ENCODE peak calls at places on chromosomes 11 and 22, in four cellular contexts. One of them, this sample, is unnamed.

GRCh38 chr22:37735054-37735453 is 38.2 kb downstream of the TRIOBP start:
- DNase-seq in epithelial cell of esophagus: no peak
- DNase-seq in brain microvascular endothelial cell: no peak
- DNase-seq in left ventricle myocardium inferior: peak; percentile 41
- DNase-seq in this sample: no peak

GRCh38 chr11:60528465-60528864 is 13.3 kb downstream of the MS4A13 start:
- DNase-seq in epithelial cell of esophagus: no peak
- DNase-seq in brain microvascular endothelial cell: no peak
- DNase-seq in left ventricle myocardium inferior: no peak
- DNase-seq in this sample: no peak

GRCh38 chr11:105297463-105297862 is 157.9 kb upstream of the CARD18 start:
- DNase-seq in epithelial cell of esophagus: peak; percentile 46
- DNase-seq in brain microvascular endothelial cell: no peak
- DNase-seq in left ventricle myocardium inferior: no peak
- DNase-seq in this sample: no peak

GRCh38 chr11:10294289-10294953 is 402 bp upstream of the SBF2 start:
- DNase-seq in epithelial cell of esophagus: peak; percentile 59
- DNase-seq in brain microvascular endothelial cell: peak; percentile 42
- DNase-seq in left ventricle myocardium inferior: peak; percentile 50
- DNase-seq in this sample: no peak

GRCh38 chr11:16897460-16898061 is 116.7 kb downstream of the PLEKHA7 start:
- DNase-seq in epithelial cell of esophagus: no peak
- DNase-seq in brain microvascular endothelial cell: no peak
- DNase-seq in left ventricle myocardium inferior: no peak
- DNase-seq in this sample: no peak

GRCh38 chr11:76588455-76589325 is 81.9 kb downstream of the LRRC32 start:
- DNase-seq in epithelial cell of esophagus: peak; percentile 12
- DNase-seq in brain microvascular endothelial cell: peak; percentile 59
- DNase-seq in left ventricle myocardium inferior: peak; percentile 74
- DNase-seq in this sample: no peak

GRCh38 chr11:36008576-36008975 is 64.7 kb downstream of the LDLRAD3 start:
- DNase-seq in epithelial cell of esophagus: peak; percentile 34
- DNase-seq in brain microvascular endothelial cell: no peak
- DNase-seq in left ventricle myocardium inferior: no peak
- DNase-seq in this sample: no peak

GRCh38 chr22:28346308-28346707 is 333.3 kb downstream of the TTC28 start:
- DNase-seq in epithelial cell of esophagus: no peak
- DNase-seq in brain microvascular endothelial cell: no peak
- DNase-seq in left ventricle myocardium inferior: no peak
- DNase-seq in this sample: no peak

GRCh38 chr11:114073506-114074381 is 14.2 kb downstream of the ZBTB16 start:
- DNase-seq in epithelial cell of esophagus: no peak
- DNase-seq in brain microvascular endothelial cell: no peak
- DNase-seq in left ventricle myocardium inferior: no peak
- DNase-seq in this sample: no peak

GRCh38 chr22:50506611-50507420 is 686 bp downstream of the LMF2 start:
- DNase-seq in epithelial cell of esophagus: no peak
- DNase-seq in brain microvascular endothelial cell: no peak
- DNase-seq in left ventricle myocardium inferior: no peak
- DNase-seq in this sample: no peak

GRCh38 chr22:39362271-39362670 is 12.5 kb downstream of the SYNGR1 start:
- DNase-seq in epithelial cell of esophagus: no peak
- DNase-seq in brain microvascular endothelial cell: no peak
- DNase-seq in left ventricle myocardium inferior: no peak
- DNase-seq in this sample: no peak

GRCh38 chr11:114026355-114026754 is 33.2 kb upstream of the ZBTB16 start:
- DNase-seq in epithelial cell of esophagus: no peak
- DNase-seq in brain microvascular endothelial cell: no peak
- DNase-seq in left ventricle myocardium inferior: no peak
- DNase-seq in this sample: no peak

GRCh38 chr11:31649567-31649966 is 140.0 kb downstream of the ELP4 start:
- DNase-seq in epithelial cell of esophagus: no peak
- DNase-seq in brain microvascular endothelial cell: no peak
- DNase-seq in left ventricle myocardium inferior: no peak
- DNase-seq in this sample: no peak

GRCh38 chr11:37322333-37323194 is 724.5 kb upstream of the RAG2 start:
- DNase-seq in epithelial cell of esophagus: no peak
- DNase-seq in brain microvascular endothelial cell: no peak
- DNase-seq in left ventricle myocardium inferior: no peak
- DNase-seq in this sample: no peak

GRCh38 chr22:38218661-38219331 is 17.0 kb downstream of the MAFF start:
- DNase-seq in epithelial cell of esophagus: peak; percentile 96
- DNase-seq in brain microvascular endothelial cell: peak; percentile 90
- DNase-seq in left ventricle myocardium inferior: peak; percentile 70
- DNase-seq in this sample: peak; percentile 86

GRCh38 chr22:46546466-46547178 is 9.2 kb upstream of the CELSR1 start:
- DNase-seq in epithelial cell of esophagus: no peak
- DNase-seq in brain microvascular endothelial cell: peak; percentile 24
- DNase-seq in left ventricle myocardium inferior: peak; percentile 88
- DNase-seq in this sample: no peak

GRCh38 chr22:21816787-21817496 is 50.5 kb downstream of the MAPK1 start:
- DNase-seq in epithelial cell of esophagus: peak; percentile 93
- DNase-seq in brain microvascular endothelial cell: peak; percentile 80
- DNase-seq in left ventricle myocardium inferior: no peak
- DNase-seq in this sample: peak; percentile 73

GRCh38 chr11:13889566-13890214 is 72.8 kb upstream of the SPON1 start:
- DNase-seq in epithelial cell of esophagus: no peak
- DNase-seq in brain microvascular endothelial cell: no peak
- DNase-seq in left ventricle myocardium inferior: no peak
- DNase-seq in this sample: no peak

GRCh38 chr11:32838505-32839274 is 9.0 kb downstream of the PRRG4 start:
- DNase-seq in epithelial cell of esophagus: peak; percentile 94
- DNase-seq in brain microvascular endothelial cell: no peak
- DNase-seq in left ventricle myocardium inferior: no peak
- DNase-seq in this sample: no peak

GRCh38 chr11:32184057-32185055 is 93.5 kb downstream of the RCN1 start:
- DNase-seq in epithelial cell of esophagus: no peak
- DNase-seq in brain microvascular endothelial cell: no peak
- DNase-seq in left ventricle myocardium inferior: no peak
- DNase-seq in this sample: no peak

GRCh38 chr22:29727248-29727551 is 7.4 kb downstream of the CABP7 start:
- DNase-seq in epithelial cell of esophagus: peak; percentile 30
- DNase-seq in brain microvascular endothelial cell: no peak
- DNase-seq in left ventricle myocardium inferior: peak; percentile 37
- DNase-seq in this sample: no peak

GRCh38 chr11:8006349-8006977 is 19.3 kb downstream of the EIF3F start:
- DNase-seq in epithelial cell of esophagus: peak; percentile 73
- DNase-seq in brain microvascular endothelial cell: peak; percentile 78
- DNase-seq in left ventricle myocardium inferior: peak; percentile 31
- DNase-seq in this sample: peak; percentile 21

GRCh38 chr22:46114518-46115387 is 35.6 kb upstream of the PPARA start:
- DNase-seq in epithelial cell of esophagus: no peak
- DNase-seq in brain microvascular endothelial cell: no peak
- DNase-seq in left ventricle myocardium inferior: no peak
- DNase-seq in this sample: no peak

GRCh38 chr22:36048911-36049677 is 20.5 kb upstream of the RBFOX2 start:
- DNase-seq in epithelial cell of esophagus: peak; percentile 79
- DNase-seq in brain microvascular endothelial cell: peak; percentile 52
- DNase-seq in left ventricle myocardium inferior: no peak
- DNase-seq in this sample: no peak

GRCh38 chr11:75893202-75893601 is 78.2 kb downstream of the UVRAG start:
- DNase-seq in epithelial cell of esophagus: no peak
- DNase-seq in brain microvascular endothelial cell: no peak
- DNase-seq in left ventricle myocardium inferior: no peak
- DNase-seq in this sample: no peak

GRCh38 chr11:110645253-110645652 is 67.0 kb downstream of the ARHGAP20 start:
- DNase-seq in epithelial cell of esophagus: no peak
- DNase-seq in brain microvascular endothelial cell: no peak
- DNase-seq in left ventricle myocardium inferior: no peak
- DNase-seq in this sample: no peak

GRCh38 chr22:45645526-45646414 is 25.9 kb upstream of the ATXN10 start:
- DNase-seq in epithelial cell of esophagus: peak; percentile 69
- DNase-seq in brain microvascular endothelial cell: peak; percentile 26
- DNase-seq in left ventricle myocardium inferior: peak; percentile 70
- DNase-seq in this sample: no peak

GRCh38 chr11:46537851-46538295 is 56.0 kb downstream of the AMBRA1 start:
- DNase-seq in epithelial cell of esophagus: peak; percentile 83
- DNase-seq in brain microvascular endothelial cell: peak; percentile 59
- DNase-seq in left ventricle myocardium inferior: peak; percentile 40
- DNase-seq in this sample: no peak

GRCh38 chr11:82494988-82495432 is 238.7 kb downstream of the FAM181B start:
- DNase-seq in epithelial cell of esophagus: peak; percentile 67
- DNase-seq in brain microvascular endothelial cell: no peak
- DNase-seq in left ventricle myocardium inferior: no peak
- DNase-seq in this sample: no peak

DNA sequence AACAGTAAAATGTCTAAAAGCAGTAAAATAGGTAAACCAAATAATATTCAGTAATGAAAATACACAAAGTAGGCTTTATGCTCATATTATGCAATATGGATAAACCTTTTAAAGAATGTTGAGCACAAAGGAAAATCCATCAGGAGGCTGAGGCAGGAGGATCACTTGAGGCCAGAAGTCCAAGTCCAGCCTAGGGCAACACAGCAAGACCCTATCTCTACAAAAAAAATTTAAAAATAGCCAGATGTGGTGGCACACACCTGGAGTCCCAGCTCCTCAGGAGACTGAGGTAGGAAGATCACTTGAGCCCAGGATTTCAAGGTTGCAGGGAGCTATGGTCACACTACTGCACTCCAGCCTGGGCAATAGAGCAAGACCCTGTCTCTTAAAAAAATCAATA is 17.7 kb upstream of the LMO2 start:
- DNase-seq in epithelial cell of esophagus: no peak
- DNase-seq in brain microvascular endothelial cell: no peak
- DNase-seq in left ventricle myocardium inferior: no peak
- DNase-seq in this sample: no peak
- H3K4me3 ChIP-seq in epithelial cell of esophagus: no peak overlapping the region
- H3K4me3 ChIP-seq in brain microvascular endothelial cell: no peak overlapping the region
- H3K4me3 ChIP-seq in left ventricle myocardium inferior: no peak overlapping the region
- H3K4me3 ChIP-seq in this sample: no peak overlapping the region

GRCh38 chr11:118924591-118925585 is 838 bp downstream of the BCL9L start:
- DNase-seq in epithelial cell of esophagus: peak; percentile 38
- DNase-seq in brain microvascular endothelial cell: no peak
- DNase-seq in left ventricle myocardium inferior: peak; percentile 62
- DNase-seq in this sample: no peak

GRCh38 chr11:118921121-118921928 is 4.4 kb downstream of the BCL9L start:
- DNase-seq in epithelial cell of esophagus: peak; percentile 92
- DNase-seq in brain microvascular endothelial cell: peak; percentile 77
- DNase-seq in left ventricle myocardium inferior: peak; percentile 68
- DNase-seq in this sample: no peak

GRCh38 chr11:118922745-118923627 is 2.7 kb downstream of the BCL9L start:
- DNase-seq in epithelial cell of esophagus: peak; percentile 22
- DNase-seq in brain microvascular endothelial cell: no peak
- DNase-seq in left ventricle myocardium inferior: no peak
- DNase-seq in this sample: no peak

GRCh38 chr11:118921929-118922744 is 3.6 kb downstream of the BCL9L start:
- DNase-seq in epithelial cell of esophagus: peak; percentile 79
- DNase-seq in brain microvascular endothelial cell: no peak
- DNase-seq in left ventricle myocardium inferior: peak; percentile 87
- DNase-seq in this sample: no peak

GRCh38 chr11:118923721-118924587 is 1.8 kb downstream of the BCL9L start:
- DNase-seq in epithelial cell of esophagus: peak; percentile 39
- DNase-seq in brain microvascular endothelial cell: no peak
- DNase-seq in left ventricle myocardium inferior: no peak
- DNase-seq in this sample: no peak
- H3K4me3 ChIP-seq in epithelial cell of esophagus: peak overlapping the region; percentile 93
- H3K4me3 ChIP-seq in brain microvascular endothelial cell: peak overlapping the region; percentile 96
- H3K4me3 ChIP-seq in left ventricle myocardium inferior: peak overlapping the region; percentile 99
- H3K4me3 ChIP-seq in this sample: peak overlapping the region; percentile 100

GRCh38 chr11:108467091-108467823 is at the start of gene C11orf65:
- DNase-seq in epithelial cell of esophagus: peak; percentile 98
- DNase-seq in brain microvascular endothelial cell: peak; percentile 96
- DNase-seq in left ventricle myocardium inferior: peak; percentile 95
- DNase-seq in this sample: peak; percentile 75
- H3K4me3 ChIP-seq in epithelial cell of esophagus: peak within 1 kb of the TSS; percentile 74
- H3K4me3 ChIP-seq in brain microvascular endothelial cell: peak within 1 kb of the TSS; percentile 83
- H3K4me3 ChIP-seq in left ventricle myocardium inferior: peak within 1 kb of the TSS; percentile 81
- H3K4me3 ChIP-seq in this sample: peak within 1 kb of the TSS; percentile 82

GRCh38 chr22:44312766-44313165 is at the start of gene SHISAL1:
- DNase-seq in epithelial cell of esophagus: peak; percentile 51
- DNase-seq in brain microvascular endothelial cell: peak; percentile 62
- DNase-seq in left ventricle myocardium inferior: no peak
- DNase-seq in this sample: no peak
- H3K4me3 ChIP-seq in epithelial cell of esophagus: no peak within 1 kb of the TSS
- H3K4me3 ChIP-seq in brain microvascular endothelial cell: no peak within 1 kb of the TSS
- H3K4me3 ChIP-seq in left ventricle myocardium inferior: no peak within 1 kb of the TSS
- H3K4me3 ChIP-seq in this sample: no peak within 1 kb of the TSS

DNA sequence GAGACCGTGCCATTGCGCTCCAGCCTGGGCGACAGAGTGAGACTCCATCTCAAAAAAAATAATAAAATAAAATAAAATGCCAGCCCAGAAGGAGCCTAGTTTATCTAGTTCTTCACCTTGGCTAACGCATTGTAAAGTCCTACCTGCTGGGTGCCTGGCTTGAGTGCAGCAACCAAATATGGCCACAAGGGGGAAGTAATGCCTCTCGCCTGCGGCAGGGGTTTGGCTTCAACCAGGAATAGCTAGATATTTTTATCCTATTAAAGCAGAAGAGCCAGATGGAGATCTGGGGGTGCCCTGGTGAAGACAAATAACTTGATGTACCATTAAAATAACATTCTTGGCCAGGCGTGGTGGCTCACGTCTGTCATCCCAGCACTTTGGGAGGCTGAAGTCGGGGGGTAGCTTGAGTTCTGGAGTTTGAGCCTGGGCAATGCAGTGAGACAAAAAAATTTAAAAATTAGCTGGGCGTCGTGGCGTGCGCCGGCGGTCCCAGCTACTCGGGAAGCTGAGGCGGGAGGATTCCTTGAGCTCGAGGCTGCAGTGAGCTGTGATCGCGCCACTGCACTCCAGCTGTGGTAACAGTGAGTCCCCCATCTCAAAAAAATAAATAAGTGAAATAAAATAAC is 20.6 kb upstream of the PLEKHB1 start:
- DNase-seq in epithelial cell of esophagus: peak; percentile 79
- DNase-seq in brain microvascular endothelial cell: peak; percentile 59
- DNase-seq in left ventricle myocardium inferior: peak; percentile 61
- DNase-seq in this sample: no peak
- H3K4me3 ChIP-seq in epithelial cell of esophagus: no peak overlapping the region
- H3K4me3 ChIP-seq in brain microvascular endothelial cell: peak overlapping the region; percentile 32
- H3K4me3 ChIP-seq in left ventricle myocardium inferior: peak overlapping the region; percentile 32
- H3K4me3 ChIP-seq in this sample: peak overlapping the region; percentile 36

GRCh38 chr11:62719302-62719978 is 7.8 kb downstream of the HNRNPUL2 start:
- DNase-seq in epithelial cell of esophagus: no peak
- DNase-seq in brain microvascular endothelial cell: no peak
- DNase-seq in left ventricle myocardium inferior: no peak
- DNase-seq in this sample: no peak
- H3K4me3 ChIP-seq in epithelial cell of esophagus: no peak overlapping the region
- H3K4me3 ChIP-seq in brain microvascular endothelial cell: no peak overlapping the region
- H3K4me3 ChIP-seq in left ventricle myocardium inferior: no peak overlapping the region
- H3K4me3 ChIP-seq in this sample: no peak overlapping the region

GRCh38 chr11:2891291-2891690 is 5.7 kb upstream of the CDKN1C start:
- DNase-seq in epithelial cell of esophagus: no peak
- DNase-seq in brain microvascular endothelial cell: no peak
- DNase-seq in left ventricle myocardium inferior: no peak
- DNase-seq in this sample: no peak
- H3K4me3 ChIP-seq in epithelial cell of esophagus: no peak overlapping the region
- H3K4me3 ChIP-seq in brain microvascular endothelial cell: no peak overlapping the region
- H3K4me3 ChIP-seq in left ventricle myocardium inferior: no peak overlapping the region
- H3K4me3 ChIP-seq in this sample: no peak overlapping the region

This sample was measured in AG04449.